ENCODE peak calls at places on chromosomes 1 and 21, in four cellular contexts. B, M, L and A are unnamed samples. For H3K4me1, the result is how much of the 10 kb centered on the place peaks cover.

GRCh38 chr1:30652151-30652915 is 71.1 kb downstream of the MATN1 start:
- DNase-seq in L (no peak), B (no peak), M (no peak), A (no peak)

GRCh38 chr1:59422921-59423575 is 126.2 kb downstream of the FGGY start:
- DNase-seq in B (peak), L (peak), M (peak), A (no peak)

GRCh38 chr21:45613396-45613795 is 30.1 kb upstream of the PCBP3 start:
- DNase-seq in L (no peak), B (no peak), M (no peak), A (peak)

GRCh38 chr1:234486858-234487830 is 8.2 kb upstream of the TARBP1 start:
- DNase-seq in L (no peak), B (peak), M (peak), A (no peak)

GRCh38 chr21:31161157-31161556 is 122.9 kb upstream of the KRTAP19-8 start:
- DNase-seq in M (no peak), B (peak), L (no peak), A (no peak)

GRCh38 chr1:218809625-218810024 is 364.1 kb upstream of the LYPLAL1 start:
- DNase-seq in B (peak), L (no peak), M (no peak), A (no peak)

GRCh38 chr1:101309334-101310221 is 72.8 kb downstream of the S1PR1 start:
- DNase-seq in L (peak), M (peak), B (peak), A (peak)

GRCh38 chr1:218946147-218946546 is 227.5 kb upstream of the LYPLAL1 start:
- DNase-seq in L (no peak), M (no peak), B (no peak), A (no peak)

GRCh38 chr1:39230261-39231190 is 26.0 kb downstream of the MACF1 start:
- DNase-seq in B (peak), L (no peak), M (no peak), A (no peak)

GRCh38 chr21:28518620-28519019 is 474.1 kb downstream of the LTN1 start:
- DNase-seq in B (no peak), M (no peak), L (no peak), A (no peak)

GRCh38 chr1:223339861-223340260 is 24.1 kb downstream of the SUSD4 start:
- DNase-seq in B (no peak), L (no peak), M (no peak), A (no peak)

GRCh38 chr21:28547795-28548194 is 444.9 kb downstream of the LTN1 start:
- DNase-seq in M (no peak), L (peak), B (no peak), A (no peak)

GRCh38 chr1:13661539-13661938 is 38.4 kb upstream of the PRDM2 start:
- DNase-seq in B (no peak), M (no peak), L (no peak), A (no peak)

GRCh38 chr1:13825033-13825432 is 125.0 kb downstream of the PRDM2 start:
- DNase-seq in L (no peak), M (no peak), B (no peak), A (no peak)

GRCh38 chr1:21667348-21668231 is 1.6 kb downstream of the RAP1GAP start:
- DNase-seq in M (no peak), B (no peak), L (no peak), A (no peak)

GRCh38 chr1:211724711-211725196 is 49.3 kb upstream of the NEK2 start:
- DNase-seq in M (no peak), B (no peak), L (no peak), A (no peak)

GRCh38 chr1:101388904-101389546 is 152.2 kb downstream of the S1PR1 start:
- DNase-seq in M (no peak), L (no peak), B (no peak), A (no peak)

GRCh38 chr1:39229504-39229903 is 25.0 kb downstream of the MACF1 start:
- DNase-seq in B (no peak), M (no peak), L (no peak), A (no peak)

GRCh38 chr1:84995484-84996334 is 1.2 kb downstream of the MCOLN2 start:
- DNase-seq in B (no peak), L (no peak), M (no peak), A (no peak)

GRCh38 chr1:218546314-218546713 is 201.2 kb downstream of the TGFB2 start:
- DNase-seq in B (no peak), M (no peak), L (no peak), A (no peak)

GRCh38 chr1:71542155-71542554 is 461.3 kb upstream of the ZRANB2 start:
- DNase-seq in L (no peak), M (no peak), B (no peak), A (no peak)

GRCh38 chr1:181554465-181554864 is 71.1 kb downstream of the CACNA1E start:
- DNase-seq in B (no peak), L (no peak), M (no peak), A (no peak)

GRCh38 chr1:102118150-102118549 is 121.4 kb upstream of the OLFM3 start:
- DNase-seq in B (no peak), M (no peak), L (no peak), A (no peak)

GRCh38 chr1:208004851-208005250 is 93.9 kb upstream of the CD34 start:
- DNase-seq in B (no peak), M (no peak), L (no peak), A (no peak)

GRCh38 chr1:108829498-108829916 is 27.4 kb downstream of the AKNAD1 start:
- DNase-seq in M (no peak), L (no peak), B (no peak), A (no peak)

GRCh38 chr1:225042263-225042662 is 112.8 kb downstream of the DNAH14 start:
- DNase-seq in L (no peak), M (no peak), B (no peak), A (no peak)

GRCh38 chr1:16905112-16905855 is 9.5 kb downstream of the RNU1-2 start:
- DNase-seq in M (no peak), L (no peak), B (peak), A (no peak)
- H3K4me1 ChIP-seq in M (under half), L (under half), B (under half), A (under half)

GRCh38 chr1:210654176-210654786 is 325.6 kb downstream of the HHAT start:
- DNase-seq in M (no peak), B (no peak), L (no peak), A (no peak)

GRCh38 chr1:210652329-210652954 is 323.7 kb downstream of the HHAT start:
- DNase-seq in B (no peak), M (no peak), L (no peak), A (no peak)

GRCh38 chr1:210647406-210648333 is 319.0 kb downstream of the HHAT start:
- DNase-seq in L (no peak), M (no peak), B (no peak), A (no peak)

GRCh38 chr1:210653771-210654170 is 325.1 kb downstream of the HHAT start:
- DNase-seq in B (no peak), L (no peak), M (no peak), A (no peak)

DNA sequence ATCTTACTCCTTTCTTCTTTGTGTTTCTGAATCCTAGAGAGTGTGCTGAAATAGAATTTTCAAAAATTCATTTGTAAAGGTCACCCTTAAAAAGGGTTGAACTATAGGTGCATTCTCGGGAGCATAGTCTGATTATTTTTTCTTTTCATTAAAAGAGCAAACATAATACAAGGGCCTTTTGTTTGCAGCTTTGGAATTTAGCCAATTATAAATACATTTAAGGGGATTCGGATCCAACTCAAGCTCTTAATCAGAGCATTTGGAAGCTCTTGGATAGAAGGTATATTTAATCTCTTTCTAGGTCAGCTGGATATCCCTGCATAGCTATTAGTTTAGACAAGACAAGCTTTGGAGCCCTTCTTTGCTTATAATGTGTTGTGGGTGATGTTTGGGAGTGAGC is 321.7 kb downstream of the HHAT start:
- DNase-seq in L (no peak), M (no peak), B (no peak), A (no peak)
- H3K4me3 ChIP-seq in L (no peak), M (no peak), B (no peak), A (no peak)

GRCh38 chr1:38009088-38009840 is 3.3 kb upstream of the UTP11 start:
- DNase-seq in M (no peak), B (peak), L (peak), A (no peak)
- TF ChIP-seq CTCF in M (no peak), B (no peak), L (no peak), A (no peak)

GRCh38 chr1:16145030-16145987 is 10.6 kb downstream of the EPHA2 start:
- DNase-seq in L (peak), B (peak), M (peak), A (peak)
- H3K4me1 ChIP-seq in L (under half), B (half or more), M (half or more), A (half or more)

GRCh38 chr1:172146149-172146850 is 274.2 kb upstream of the C1orf105 start:
- DNase-seq in M (no peak), L (no peak), B (no peak), A (no peak)

GRCh38 chr1:172145656-172146055 is 274.8 kb upstream of the C1orf105 start:
- DNase-seq in B (no peak), L (no peak), M (no peak), A (no peak)

GRCh38 chr1:172145231-172145651 is 275.2 kb upstream of the C1orf105 start:
- DNase-seq in L (no peak), B (peak), M (no peak), A (no peak)

GRCh38 chr1:172143384-172144025 is 277.0 kb upstream of the C1orf105 start:
- DNase-seq in L (no peak), M (no peak), B (no peak), A (no peak)

GRCh38 chr1:172144445-172145060 is 275.9 kb upstream of the C1orf105 start:
- DNase-seq in B (no peak), L (peak), M (peak), A (no peak)
- H3K4me3 ChIP-seq in B (no peak), L (peak), M (peak), A (no peak)

DNA sequence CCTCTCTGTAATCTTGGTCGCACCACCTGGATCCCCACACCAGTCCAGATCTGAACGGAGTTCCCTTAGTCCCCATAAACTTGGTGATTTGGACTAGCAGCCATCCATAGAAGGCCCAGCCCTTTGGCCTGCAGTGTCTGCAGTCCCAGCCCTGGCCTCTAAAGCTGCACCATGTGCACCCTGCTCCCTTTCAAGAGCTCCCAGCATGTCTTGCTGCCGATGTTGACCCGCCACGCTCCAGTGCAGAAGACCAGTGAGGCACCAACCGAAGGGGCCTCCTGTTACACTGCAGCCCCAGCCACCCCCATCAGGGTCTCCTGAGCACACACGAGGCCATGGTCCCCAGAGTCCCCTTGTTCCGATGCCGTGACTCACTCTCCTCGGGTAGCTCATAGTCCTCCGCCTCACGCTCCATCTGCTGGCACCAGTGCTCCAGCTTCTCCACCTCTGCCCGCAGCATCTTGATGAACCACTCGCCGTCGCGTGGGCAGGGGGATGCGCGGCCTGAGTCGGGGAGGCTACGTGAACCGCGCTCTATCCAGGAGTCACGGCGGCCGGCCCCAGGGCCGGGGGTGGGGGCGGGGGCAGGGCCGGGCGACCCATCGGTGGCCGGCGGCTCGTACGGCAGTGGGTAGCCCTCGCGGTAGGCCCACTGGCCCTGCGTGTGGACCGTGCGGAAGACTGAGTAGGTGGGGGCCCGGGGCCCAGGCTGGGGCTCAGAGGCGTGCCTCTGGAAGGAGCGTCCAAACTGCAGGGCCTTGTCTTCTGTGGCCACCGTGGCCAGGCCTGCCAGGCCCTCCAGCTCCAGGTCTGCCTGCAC is 8.9 kb upstream of the SMIM12 start:
- DNase-seq in L (no peak), B (no peak), M (no peak), A (no peak)
- TF ChIP-seq CTCF in L (no peak), B (no peak), M (no peak), A (no peak)

GRCh38 chr1:43564617-43565348 is 34.1 kb downstream of the PTPRF start:
- DNase-seq in B (no peak), M (no peak), L (no peak), A (no peak)
- H3K4me1 ChIP-seq in B (under half), M (under half), L (under half), A (under half)

DNA sequence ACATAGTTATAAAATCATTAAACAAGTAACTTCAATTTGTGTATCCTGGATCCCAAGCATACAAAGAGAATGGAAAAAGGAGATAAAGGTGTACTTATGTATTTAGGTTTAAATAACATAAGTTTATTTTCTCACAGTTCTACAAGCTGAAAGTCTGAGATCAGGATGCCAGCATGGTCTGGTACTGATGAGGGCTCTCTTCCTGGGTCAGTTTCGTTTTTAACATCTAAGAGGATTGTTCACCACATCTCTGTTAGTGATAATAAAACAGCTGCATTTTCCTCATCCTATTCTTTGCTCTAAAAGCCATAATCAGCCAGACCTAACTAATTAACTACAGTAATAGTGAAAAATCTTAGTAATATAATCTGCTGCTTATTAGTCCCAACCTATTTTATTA is 5.2 kb downstream of the EGLN1 start:
- DNase-seq in B (no peak), M (no peak), L (no peak), A (no peak)
- H3K4me3 ChIP-seq in B (peak), M (peak), L (peak), A (no peak)

GRCh38 chr1:206556748-206557635 is 49.7 kb downstream of the RASSF5 start:
- DNase-seq in M (peak), L (peak), B (peak), A (peak)
- TF ChIP-seq CTCF in M (no peak), L (no peak), B (no peak), A (no peak)

GRCh38 chr1:167676205-167676915 is 45.4 kb upstream of the MPZL1 start:
- DNase-seq in L (no peak), B (no peak), M (no peak), A (no peak)
- H3K4me1 ChIP-seq in L (under half), B (half or more), M (under half), A (under half)